ENCODE peak calls at places on chromosome 22, in eight cellular contexts. U is fibroblast of the conjunctiva; X is fibroblast of pulmonary artery; B is tibial nerve; Y is fibroblast of the aortic adventitia; N is stimulated activated CD4-positive, alpha-beta T cell treated with anti-CD3 and anti-CD28 coated beads, Interleukin-4, amount 100 ng/mL, for 4 hours; O is astrocyte of the cerebellum; A is AG04450. Q is an unnamed sample.

GRCh38 chr22:19106886-19107729 is 15.1 kb downstream of the DGCR2 start:
- DNase-seq in B (no peak), O (no peak), Y (no peak), X (no peak), N (no peak), U (no peak), A (no peak), Q (no peak)

GRCh38 chr22:45441158-45441557 is 27.7 kb downstream of the RIBC2 start:
- DNase-seq in N (peak; percentile 19), A (no peak), X (peak; percentile 74), U (peak; percentile 63), Y (peak; percentile 75), O (peak; percentile 34), B (peak; percentile 45), Q (peak; percentile 71)

GRCh38 chr22:35538801-35539321 is 1.8 kb upstream of the RASD2 start:
- DNase-seq in X (no peak), U (no peak), N (peak; percentile 10), Y (no peak), B (no peak), A (no peak), O (no peak), Q (peak; percentile 72)

GRCh38 chr22:23984430-23984829 is 4.5 kb downstream of the GSTT2 start:
- DNase-seq in U (peak; percentile 13), Y (peak; percentile 53), A (no peak), O (peak; percentile 22), N (peak; percentile 18), B (no peak), X (peak; percentile 39), Q (no peak)

GRCh38 chr22:33909075-33909458 is 11.2 kb downstream of the LARGE1 start:
- DNase-seq in N (no peak), X (peak; percentile 60), O (no peak), A (peak; percentile 51), B (no peak), U (no peak), Y (peak; percentile 85), Q (no peak)

GRCh38 chr22:30717331-30717921 is 22.8 kb downstream of the OSBP2 start:
- DNase-seq in Y (peak; percentile 69), X (peak; percentile 78), N (no peak), B (no peak), O (no peak), U (peak; percentile 38), A (peak; percentile 24), Q (no peak)

GRCh38 chr22:22983816-22984215 is 86.5 kb upstream of the GNAZ start:
- DNase-seq in O (no peak), A (no peak), N (no peak), B (no peak), X (no peak), Y (no peak), U (no peak), Q (no peak)

GRCh38 chr22:47571616-47572015 is 809.2 kb downstream of the TBC1D22A start:
- DNase-seq in B (no peak), O (no peak), A (no peak), Y (no peak), X (no peak), U (no peak), N (no peak), Q (no peak)

GRCh38 chr22:44382461-44383038 is 69.8 kb upstream of the SHISAL1 start:
- DNase-seq in A (no peak), X (no peak), N (no peak), Y (no peak), O (no peak), B (no peak), U (no peak), Q (peak; percentile 27)

GRCh38 chr22:46352691-46353386 is 17.3 kb downstream of the TRMU start:
- DNase-seq in A (no peak), B (no peak), U (no peak), Y (no peak), X (peak; percentile 11), O (no peak), N (no peak), Q (peak; percentile 60)

GRCh38 chr22:49261616-49262015 is 566.1 kb downstream of the BRD1 start:
- DNase-seq in B (no peak), N (no peak), X (no peak), O (no peak), U (no peak), A (no peak), Y (no peak), Q (no peak)

GRCh38 chr22:25624486-25624885 is 60.0 kb downstream of the GRK3 start:
- DNase-seq in Y (no peak), X (no peak), U (no peak), N (no peak), O (no peak), A (no peak), B (no peak), Q (no peak)

GRCh38 chr22:45863981-45864751 is 112.8 kb downstream of the WNT7B start:
- DNase-seq in Y (peak; percentile 49), A (peak; percentile 11), N (peak; percentile 55), B (peak; percentile 49), U (no peak), O (peak; percentile 62), X (peak; percentile 56), Q (peak; percentile 91)

GRCh38 chr22:22386602-22387385 is 121.7 kb downstream of the ZNF280B start:
- DNase-seq in A (no peak), U (no peak), N (no peak), X (no peak), Y (no peak), B (no peak), O (no peak), Q (no peak)

GRCh38 chr22:30561402-30562154 is 12.9 kb downstream of the GAL3ST1 start:
- DNase-seq in U (no peak), X (no peak), A (no peak), N (no peak), B (no peak), O (no peak), Y (no peak), Q (no peak)

GRCh38 chr22:19875061-19875530 is 20.4 kb upstream of the GNB1L start:
- DNase-seq in N (no peak), X (no peak), U (no peak), A (no peak), Y (no peak), B (peak; percentile 7), O (no peak), Q (peak; percentile 23)

GRCh38 chr22:20994902-20995241 is 7.0 kb downstream of the THAP7 start:
- DNase-seq in N (no peak), U (no peak), O (no peak), B (no peak), X (no peak), A (no peak), Y (no peak), Q (no peak)

GRCh38 chr22:28440517-28441366 is 238.9 kb downstream of the TTC28 start:
- DNase-seq in X (peak; percentile 68), B (no peak), A (no peak), U (peak; percentile 70), Y (peak; percentile 91), N (no peak), O (peak; percentile 78), Q (no peak)

GRCh38 chr22:35357883-35358621 is 22.8 kb upstream of the HMOX1 start:
- DNase-seq in Y (no peak), U (no peak), A (no peak), X (no peak), O (no peak), N (no peak), B (no peak), Q (no peak)

Q was measured in glutamatergic neuron.